ENCODE peak calls at places on chromosomes 5 and 9, in seven cellular contexts. S is stimulated activated CD8-positive, alpha-beta memory T cell treated with anti-CD3 and anti-CD28 coated beads, Interleukin-2, amount 100 ng/mL, for 48 hours; K is NB4; L is endothelial cell of umbilical vein; T is amniotic epithelial cell; Y is DMS53; H is amniotic stem cell. B is an unnamed sample.

GRCh38 chr5:52922384-52922783 is 66.8 kb upstream of the ITGA2 start:
- DNase-seq in S (no peak), K (peak), L (peak), T (peak), Y (peak), H (no peak), B (peak)

GRCh38 chr5:124628721-124629596 is 117.5 kb downstream of the ZNF608 start:
- DNase-seq in S (no peak), K (peak), L (no peak), T (peak), Y (peak), H (peak), B (peak)

GRCh38 chr5:22889714-22890113 is 36.6 kb upstream of the CDH12 start:
- DNase-seq in S (no peak), K (no peak), L (no peak), T (no peak), Y (peak), H (no peak), B (peak)

GRCh38 chr5:128201065-128201926 is 117.7 kb downstream of the SLC12A2 start:
- DNase-seq in S (peak), K (peak), L (peak), T (peak), Y (peak), H (peak), B (peak)

GRCh38 chr5:68274847-68275700 is 59.5 kb downstream of the PIK3R1 start:
- DNase-seq in S (no peak), K (no peak), L (no peak), T (no peak), Y (no peak), H (no peak), B (no peak)

GRCh38 chr9:129264388-129264787 is 86.3 kb upstream of the IER5L start:
- DNase-seq in S (no peak), K (no peak), L (no peak), T (no peak), Y (no peak), H (no peak), B (no peak)

GRCh38 chr5:148747536-148747906 is 78.9 kb upstream of the ADRB2 start:
- DNase-seq in S (no peak), K (no peak), L (no peak), T (no peak), Y (no peak), H (no peak), B (no peak)

GRCh38 chr9:6495484-6495883 is 82.5 kb downstream of the UHRF2 start:
- DNase-seq in S (no peak), K (no peak), L (peak), T (no peak), Y (no peak), H (no peak), B (no peak)

GRCh38 chr9:28037968-28038367 is 464.7 kb upstream of the C9orf72 start:
- DNase-seq in S (no peak), K (no peak), L (no peak), T (no peak), Y (no peak), H (no peak), B (no peak)

GRCh38 chr5:1030801-1031271 is 22.2 kb downstream of the NKD2 start:
- DNase-seq in S (no peak), K (no peak), L (no peak), T (no peak), Y (no peak), H (no peak), B (no peak)

GRCh38 chr5:5710471-5710870 is 288.0 kb downstream of the ICE1 start:
- DNase-seq in S (no peak), K (no peak), L (no peak), T (no peak), Y (no peak), H (no peak), B (no peak)

GRCh38 chr9:98777618-98778017 is 18.7 kb downstream of the ANKS6 start:
- DNase-seq in S (no peak), K (no peak), L (no peak), T (no peak), Y (no peak), H (no peak), B (no peak)

GRCh38 chr5:72954389-72954788 is 1.5 kb upstream of the FCHO2 start:
- DNase-seq in S (no peak), K (no peak), L (no peak), T (no peak), Y (no peak), H (no peak), B (no peak)

GRCh38 chr5:168215646-168216045 is 75.8 kb upstream of the WWC1 start:
- DNase-seq in S (no peak), K (no peak), L (peak), T (no peak), Y (no peak), H (no peak), B (no peak)

GRCh38 chr9:18362901-18363685 is 110.9 kb upstream of the ADAMTSL1 start:
- DNase-seq in S (no peak), K (peak), L (peak), T (peak), Y (no peak), H (peak), B (no peak)

B was measured in HS-5.